ENCODE peak calls at places on chromosomes 6 and 20, in five cellular contexts. M is fibroblast of the aortic adventitia, Y is fibroblast of mammary gland, U is colonic mucosa, K is AG04449. S is an unnamed sample.

GRCh38 chr6:156420172-156420993 is 356.8 kb upstream of the ARID1B start:
- DNase-seq in K (no peak), U (no peak), M (peak), Y (peak), S (no peak)

GRCh38 chr6:37059344-37060194 is 54.1 kb downstream of the FGD2 start:
- DNase-seq in K (peak), Y (peak), M (peak), U (peak), S (peak)

GRCh38 chr20:49631074-49631716 is 63.3 kb upstream of the PTGIS start:
- DNase-seq in M (peak), K (no peak), U (no peak), Y (peak), S (no peak)

GRCh38 chr20:62122659-62123449 is 579 bp downstream of the LSM14B start:
- DNase-seq in Y (peak), K (no peak), U (peak), M (peak), S (no peak)

GRCh38 chr6:141394565-141395051 is 738.1 kb upstream of the GJE1 start:
- DNase-seq in U (no peak), M (no peak), Y (no peak), K (no peak), S (no peak)

GRCh38 chr6:48765352-48765961 is 654.5 kb upstream of the PTCHD4 start:
- DNase-seq in K (no peak), Y (peak), U (peak), M (peak), S (peak)

GRCh38 chr6:14315353-14315752 is 197.8 kb downstream of the CD83 start:
- DNase-seq in K (no peak), M (no peak), U (no peak), Y (no peak), S (no peak)

GRCh38 chr6:79180082-79180481 is 54.4 kb downstream of the HMGN3 start:
- DNase-seq in U (no peak), M (no peak), Y (no peak), K (no peak), S (no peak)

GRCh38 chr20:62069741-62070216 is 4.1 kb upstream of the TAF4 start:
- DNase-seq in K (peak), Y (peak), U (peak), M (peak), S (peak)

GRCh38 chr6:102114402-102114801 is 720.9 kb downstream of the GRIK2 start:
- DNase-seq in U (no peak), K (no peak), Y (no peak), M (no peak), S (no peak)

GRCh38 chr20:34302312-34302722 is 838 bp downstream of the AHCY start:
- DNase-seq in M (peak), Y (peak), K (no peak), U (no peak), S (peak)

GRCh38 chr6:46781478-46782378 is 11.5 kb upstream of the MEP1A start:
- DNase-seq in K (no peak), Y (peak), U (peak), M (peak), S (peak)

GRCh38 chr6:70210462-70210861 is 92.4 kb downstream of the COL9A1 start:
- DNase-seq in M (peak), U (no peak), Y (peak), K (no peak), S (no peak)
- TF ChIP-seq CTCF in M (peak), U (peak), Y (peak), K (no peak), S (peak)

DNA sequence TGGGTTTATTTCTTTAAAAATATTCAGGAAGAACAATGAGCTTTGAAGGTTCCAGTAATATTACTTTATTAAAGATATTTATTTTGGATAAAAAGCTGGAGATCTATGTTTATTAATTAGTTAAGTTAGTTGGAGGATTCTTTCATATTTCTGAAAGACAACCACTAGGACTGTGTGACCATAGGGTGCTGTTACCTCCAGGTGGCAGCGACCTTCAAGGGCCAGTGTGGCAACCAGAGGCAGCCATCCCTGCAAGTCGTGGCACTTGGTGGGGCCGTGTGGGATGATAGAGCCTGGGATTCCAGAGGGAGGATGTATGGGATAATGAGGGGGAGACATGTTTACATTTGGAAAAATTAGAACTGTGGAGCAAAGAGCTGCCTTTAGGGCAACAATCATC is 95.5 kb upstream of the SCP2D1 start:
- DNase-seq in U (no peak), M (no peak), K (no peak), Y (no peak), S (no peak)
- TF ChIP-seq CTCF in U (no peak), M (no peak), K (no peak), Y (no peak), S (peak)

GRCh38 chr6:25026723-25027122 is 91.0 kb upstream of the RIPOR2 start:
- DNase-seq in K (no peak), M (no peak), Y (no peak), U (no peak), S (no peak)
- TF ChIP-seq CTCF in K (no peak), M (no peak), Y (no peak), U (no peak), S (no peak)

DNA sequence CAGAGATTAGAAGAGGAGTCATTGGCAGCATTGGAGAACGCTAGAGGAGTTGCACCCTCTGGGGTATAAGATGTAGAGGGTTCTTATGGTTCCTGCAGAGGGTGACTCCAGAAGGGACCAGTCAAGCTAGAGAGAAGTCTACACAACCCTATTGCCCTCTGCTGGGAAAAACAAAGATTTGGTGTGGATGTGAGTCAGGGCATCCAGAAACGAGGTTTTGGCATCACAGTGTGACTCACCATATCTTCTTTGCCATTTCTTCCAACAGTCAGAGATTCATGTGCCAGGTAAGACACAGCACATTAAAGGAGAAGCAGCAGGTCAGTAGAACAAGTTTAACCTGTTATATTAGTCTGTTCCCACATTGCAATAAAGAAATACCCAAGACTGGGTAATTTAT is 598.8 kb downstream of the MAFB start:
- DNase-seq in U (no peak), K (no peak), Y (peak), M (no peak), S (no peak)
- TF ChIP-seq CTCF in U (no peak), K (no peak), Y (no peak), M (no peak), S (no peak)